ENCODE peak calls at places on chromosomes 2 and 18, in seven cellular contexts. R, D, M, L, O, Q and B are unnamed samples. For H3K36me3, the result is how much of the 10 kb centered on the place peaks cover.

GRCh38 chr2:157758586-157758985 is 117.5 kb downstream of the ACVR1 start:
- DNase-seq in R (no peak), D (no peak), M (no peak), L (no peak), O (no peak), Q (no peak), B (no peak)

GRCh38 chr2:224284134-224284946 is 117.6 kb downstream of the FAM124B start:
- DNase-seq in R (no peak), D (no peak), M (peak), L (no peak), O (no peak), Q (peak), B (no peak)

GRCh38 chr2:132547089-132547687 is 122.8 kb downstream of the LYPD1 start:
- DNase-seq in R (peak), D (peak), M (peak), L (peak), O (peak), Q (peak), B (peak)

GRCh38 chr18:21672868-21673267 is 31.7 kb downstream of the ABHD3 start:
- DNase-seq in R (peak), D (no peak), M (no peak), L (peak), O (no peak), Q (no peak), B (no peak)

GRCh38 chr2:207772081-207772843 is 2.6 kb upstream of the FZD5 start:
- DNase-seq in R (peak), D (peak), M (no peak), L (no peak), O (no peak), Q (no peak), B (no peak)

GRCh38 chr2:132943829-132944228 is 273.8 kb upstream of the LYPD1 start:
- DNase-seq in R (no peak), D (no peak), M (no peak), L (no peak), O (no peak), Q (no peak), B (no peak)

GRCh38 chr2:160970052-160970846 is 190.0 kb upstream of the TANK start:
- DNase-seq in R (peak), D (peak), M (peak), L (peak), O (no peak), Q (peak), B (no peak)

GRCh38 chr2:147937744-147938349 is 82.7 kb downstream of the ORC4 start:
- DNase-seq in R (no peak), D (no peak), M (peak), L (no peak), O (no peak), Q (peak), B (no peak)

GRCh38 chr18:48806551-48807261 is 144.1 kb downstream of the SMAD7 start:
- DNase-seq in R (no peak), D (no peak), M (no peak), L (no peak), O (peak), Q (peak), B (peak)

GRCh38 chr2:100017633-100018032 is 124.8 kb downstream of the AFF3 start:
- DNase-seq in R (no peak), D (no peak), M (no peak), L (no peak), O (no peak), Q (no peak), B (no peak)

GRCh38 chr2:235712176-235712575 is 218.3 kb downstream of the AGAP1 start:
- DNase-seq in R (no peak), D (no peak), M (no peak), L (no peak), O (no peak), Q (no peak), B (no peak)

GRCh38 chr2:104890092-104890393 is 36.1 kb downstream of the POU3F3 start:
- DNase-seq in R (no peak), D (no peak), M (no peak), L (no peak), O (no peak), Q (no peak), B (no peak)

GRCh38 chr18:59070181-59070912 is 69.3 kb upstream of the SEC11C start:
- DNase-seq in R (peak), D (peak), M (peak), L (peak), O (peak), Q (peak), B (peak)

GRCh38 chr2:71671203-71671602 is 217.8 kb downstream of the DYSF start:
- DNase-seq in R (no peak), D (peak), M (no peak), L (no peak), O (no peak), Q (no peak), B (no peak)

GRCh38 chr2:169082995-169083394 is 13.6 kb downstream of the DHRS9 start:
- DNase-seq in R (no peak), D (no peak), M (no peak), L (no peak), O (no peak), Q (no peak), B (no peak)

GRCh38 chr18:28594034-28594433 is 417.1 kb upstream of the CDH2 start:
- DNase-seq in R (no peak), D (no peak), M (no peak), L (no peak), O (no peak), Q (peak), B (no peak)

GRCh38 chr2:162037886-162038285 is 36.1 kb downstream of the DPP4 start:
- DNase-seq in R (no peak), D (no peak), M (no peak), L (no peak), O (no peak), Q (no peak), B (no peak)

GRCh38 chr2:142843731-142844130 is 33.7 kb upstream of the KYNU start:
- DNase-seq in R (no peak), D (no peak), M (peak), L (no peak), O (no peak), Q (no peak), B (no peak)

GRCh38 chr2:209579236-209579749 is 155.4 kb downstream of the MAP2 start:
- DNase-seq in R (no peak), D (peak), M (peak), L (no peak), O (no peak), Q (no peak), B (no peak)

GRCh38 chr2:74690571-74690970 is 36.5 kb downstream of the SEMA4F start:
- DNase-seq in R (no peak), D (peak), M (peak), L (peak), O (no peak), Q (peak), B (no peak)

GRCh38 chr2:233346374-233346773 is 7.9 kb upstream of the DGKD start:
- DNase-seq in R (no peak), D (no peak), M (no peak), L (no peak), O (peak), Q (no peak), B (no peak)

GRCh38 chr2:206354129-206354528 is 79.7 kb downstream of the ZDBF2 start:
- DNase-seq in R (no peak), D (no peak), M (no peak), L (no peak), O (no peak), Q (no peak), B (no peak)

GRCh38 chr2:33477473-33478468 is 1.3 kb downstream of the RASGRP3 start:
- DNase-seq in R (peak), D (no peak), M (peak), L (peak), O (peak), Q (no peak), B (no peak)

GRCh38 chr2:156322681-156323211 is 9.8 kb downstream of the NR4A2 start:
- DNase-seq in R (no peak), D (peak), M (peak), L (no peak), O (no peak), Q (no peak), B (no peak)

GRCh38 chr2:96344011-96344410 is 8.4 kb downstream of the NCAPH start:
- DNase-seq in R (no peak), D (no peak), M (no peak), L (no peak), O (no peak), Q (no peak), B (no peak)

GRCh38 chr18:30135938-30136337 is 906.6 kb downstream of the DSC3 start:
- DNase-seq in R (no peak), D (no peak), M (no peak), L (no peak), O (no peak), Q (no peak), B (no peak)

GRCh38 chr18:48928787-48929186 is 22.0 kb downstream of the SMAD7 start:
- DNase-seq in R (no peak), D (peak), M (peak), L (peak), O (no peak), Q (peak), B (no peak)

GRCh38 chr2:222745836-222746559 is 74.5 kb downstream of the MOGAT1 start:
- DNase-seq in R (no peak), D (no peak), M (no peak), L (no peak), O (no peak), Q (no peak), B (no peak)

GRCh38 chr2:134416637-134417036 is 162.8 kb downstream of the MGAT5 start:
- DNase-seq in R (no peak), D (no peak), M (no peak), L (no peak), O (no peak), Q (no peak), B (no peak)

DNA sequence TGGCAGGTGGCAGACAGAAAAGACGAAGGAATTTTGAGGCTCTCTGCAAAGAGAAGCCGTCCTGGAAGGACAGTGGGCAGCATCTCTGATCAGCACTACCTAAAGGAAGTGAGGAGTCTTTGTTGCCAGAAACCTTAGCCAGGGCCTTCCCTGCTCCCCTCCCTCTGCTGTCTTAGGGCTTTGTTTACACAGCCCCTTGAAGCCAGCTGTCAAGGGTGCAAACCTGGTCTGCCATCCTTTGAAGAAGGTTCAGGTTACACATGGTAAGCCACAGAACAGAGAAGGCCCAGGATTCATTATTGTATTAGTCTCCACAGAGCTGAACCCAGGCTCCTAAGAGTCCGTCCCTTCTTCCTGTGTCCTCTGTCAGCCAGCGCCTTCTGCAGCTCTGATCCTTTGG is 356.7 kb downstream of the TGIF1 start:
- DNase-seq in R (no peak), D (no peak), M (no peak), L (no peak), O (no peak), Q (no peak), B (no peak)
- H3K36me3 ChIP-seq in R (under half), D (under half), M (under half), L (under half), O (under half), Q (under half), B (under half)

DNA sequence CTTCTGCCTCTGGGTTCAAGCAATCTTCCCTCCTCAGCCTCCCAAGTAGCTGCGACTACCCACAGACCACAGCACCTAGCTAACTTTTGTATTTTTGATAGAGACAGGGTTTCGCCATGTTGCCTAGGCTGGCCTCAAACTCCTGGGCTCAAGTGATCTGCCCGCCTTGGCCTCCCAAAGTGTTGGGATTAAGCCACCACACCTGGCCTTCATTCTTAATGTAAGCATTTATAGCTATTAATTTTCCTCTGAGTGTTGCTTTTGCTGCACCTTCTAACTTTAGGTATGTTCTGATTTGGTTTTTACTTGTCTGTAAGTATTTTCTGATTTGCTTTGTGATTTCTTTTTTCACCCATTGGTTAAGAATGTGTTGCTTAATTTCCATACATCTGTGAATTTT is 29.7 kb downstream of the CHMP3 start:
- DNase-seq in R (no peak), D (no peak), M (no peak), L (no peak), O (no peak), Q (no peak), B (no peak)
- H3K36me3 ChIP-seq in R (under half), D (under half), M (under half), L (under half), O (under half), Q (under half), B (under half)

DNA sequence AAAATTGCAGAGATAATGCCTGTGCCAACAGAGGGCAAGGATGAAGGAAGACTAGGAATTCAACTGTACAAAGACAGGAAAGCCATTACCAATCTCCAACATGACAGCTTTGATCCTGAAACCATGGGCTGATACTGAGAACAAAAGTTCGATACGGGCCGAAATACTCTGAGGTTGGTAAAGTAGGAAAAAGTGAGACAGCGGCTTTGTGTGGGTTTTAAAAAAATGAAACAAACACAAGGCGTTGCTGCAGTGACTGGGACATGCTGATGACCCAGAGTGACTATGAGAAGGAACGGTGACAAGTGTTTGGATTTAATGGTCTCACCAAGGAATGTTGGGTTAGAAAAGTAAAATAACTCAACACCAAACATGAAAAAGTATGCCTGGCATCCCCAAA is 24.2 kb upstream of the SDC1 start:
- DNase-seq in R (no peak), D (no peak), M (no peak), L (no peak), O (no peak), Q (no peak), B (no peak)
- H3K36me3 ChIP-seq in R (under half), D (under half), M (under half), L (under half), O (under half), Q (half or more), B (half or more)

GRCh38 chr2:241239552-241240202 is 51.2 kb downstream of the ANO7 start:
- DNase-seq in R (no peak), D (no peak), M (no peak), L (no peak), O (no peak), Q (no peak), B (peak)
- H3K36me3 ChIP-seq in R (half or more), D (half or more), M (under half), L (half or more), O (half or more), Q (half or more), B (half or more)

GRCh38 chr2:66441651-66442365 is 6.9 kb downstream of the MEIS1 start:
- DNase-seq in R (no peak), D (peak), M (no peak), L (no peak), O (no peak), Q (no peak), B (no peak)

GRCh38 chr2:66440011-66440542 is 5.2 kb downstream of the MEIS1 start:
- DNase-seq in R (no peak), D (peak), M (peak), L (no peak), O (no peak), Q (no peak), B (no peak)

GRCh38 chr2:66439291-66440010 is 4.5 kb downstream of the MEIS1 start:
- DNase-seq in R (no peak), D (peak), M (peak), L (peak), O (no peak), Q (no peak), B (peak)

GRCh38 chr2:66438498-66439290 is 3.8 kb downstream of the MEIS1 start:
- DNase-seq in R (no peak), D (no peak), M (no peak), L (no peak), O (no peak), Q (no peak), B (no peak)

GRCh38 chr2:66440692-66441091 is 5.8 kb downstream of the MEIS1 start:
- DNase-seq in R (no peak), D (peak), M (peak), L (peak), O (no peak), Q (no peak), B (peak)
- H3K36me3 ChIP-seq in R (under half), D (under half), M (under half), L (under half), O (under half), Q (under half), B (under half)

GRCh38 chr2:128157644-128158043 is 66.6 kb downstream of the UGGT1 start:
- DNase-seq in R (no peak), D (no peak), M (no peak), L (no peak), O (no peak), Q (no peak), B (no peak)

GRCh38 chr2:128155970-128156369 is 65.0 kb downstream of the UGGT1 start:
- DNase-seq in R (no peak), D (no peak), M (no peak), L (no peak), O (no peak), Q (no peak), B (no peak)

GRCh38 chr2:128156812-128157211 is 65.8 kb downstream of the UGGT1 start:
- DNase-seq in R (no peak), D (no peak), M (no peak), L (no peak), O (no peak), Q (no peak), B (no peak)

GRCh38 chr2:128159437-128159836 is 68.4 kb downstream of the UGGT1 start:
- DNase-seq in R (no peak), D (no peak), M (no peak), L (peak), O (no peak), Q (no peak), B (no peak)

GRCh38 chr2:128158171-128158570 is 67.2 kb downstream of the UGGT1 start:
- DNase-seq in R (no peak), D (no peak), M (no peak), L (no peak), O (no peak), Q (no peak), B (no peak)
- H3K36me3 ChIP-seq in R (under half), D (under half), M (under half), L (under half), O (under half), Q (half or more), B (half or more)

GRCh38 chr2:8740136-8740535 is 58.3 kb downstream of the ID2 start:
- DNase-seq in R (no peak), D (no peak), M (no peak), L (no peak), O (no peak), Q (no peak), B (no peak)

GRCh38 chr2:8743261-8743660 is 61.4 kb downstream of the ID2 start:
- DNase-seq in R (no peak), D (no peak), M (no peak), L (no peak), O (no peak), Q (no peak), B (no peak)

GRCh38 chr2:8732601-8733000 is 50.7 kb downstream of the ID2 start:
- DNase-seq in R (no peak), D (no peak), M (no peak), L (no peak), O (no peak), Q (no peak), B (no peak)

DNA sequence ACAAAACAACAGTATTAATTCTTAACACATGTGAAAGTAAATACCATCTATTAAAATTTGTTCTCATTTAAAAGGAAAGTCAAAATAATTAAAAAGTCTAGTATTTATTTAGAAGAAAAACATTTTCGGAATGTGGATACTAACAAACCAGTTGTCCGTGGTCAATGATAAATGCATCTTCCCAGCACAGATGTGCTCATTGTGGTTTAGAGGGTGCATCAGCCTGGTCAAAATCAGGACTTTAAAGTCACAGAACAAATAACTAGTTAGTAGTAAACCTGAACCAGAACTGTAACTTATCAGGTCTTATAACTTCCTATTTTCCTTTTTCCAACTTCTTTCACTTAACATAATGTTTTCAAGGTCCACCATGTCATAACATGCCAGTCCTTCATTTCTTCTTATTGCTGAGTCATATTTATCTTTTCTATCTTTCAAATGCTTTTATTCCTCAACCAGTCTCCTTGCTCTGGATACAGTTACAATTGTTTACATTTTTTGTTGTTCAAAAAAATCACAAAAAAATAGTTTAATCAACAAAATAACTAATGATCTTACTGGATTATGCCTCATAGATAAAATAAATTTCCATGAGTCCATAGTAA is 55.8 kb downstream of the ID2 start:
- DNase-seq in R (no peak), D (no peak), M (no peak), L (no peak), O (no peak), Q (no peak), B (no peak)
- H3K36me3 ChIP-seq in R (under half), D (under half), M (under half), L (under half), O (under half), Q (under half), B (half or more)

DNA sequence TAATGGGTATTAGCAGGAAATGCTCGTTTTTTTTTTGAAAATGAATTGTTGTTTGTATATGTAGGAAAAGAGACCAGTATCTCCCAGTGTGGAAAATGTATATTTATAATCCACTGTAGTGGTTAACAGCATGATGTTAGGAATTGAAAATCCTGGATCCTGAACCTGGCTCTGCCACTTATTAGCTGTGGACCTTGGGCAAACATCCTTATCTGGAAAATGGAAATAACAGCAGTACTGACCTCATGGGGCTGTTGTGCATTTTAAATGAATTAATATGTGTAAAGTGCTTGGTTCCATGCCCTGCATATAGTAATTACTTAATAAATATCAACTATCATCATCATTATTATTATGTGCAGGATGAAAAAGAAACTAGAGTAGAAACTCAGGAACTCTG is 251.3 kb downstream of the CDCA7 start:
- DNase-seq in R (no peak), D (no peak), M (no peak), L (no peak), O (no peak), Q (no peak), B (no peak)
- H3K36me3 ChIP-seq in R (under half), D (under half), M (under half), L (under half), O (under half), Q (under half), B (under half)

GRCh38 chr2:201709747-201710146 is 11.3 kb upstream of the MPP4 start:
- DNase-seq in R (no peak), D (no peak), M (no peak), L (no peak), O (no peak), Q (no peak), B (no peak)
- H3K36me3 ChIP-seq in R (under half), D (under half), M (under half), L (under half), O (under half), Q (half or more), B (half or more)

GRCh38 chr2:196535080-196535479 is 104.4 kb upstream of the CCDC150 start:
- DNase-seq in R (no peak), D (no peak), M (no peak), L (no peak), O (no peak), Q (no peak), B (no peak)

GRCh38 chr2:196538646-196539045 is 100.9 kb upstream of the CCDC150 start:
- DNase-seq in R (no peak), D (no peak), M (no peak), L (peak), O (no peak), Q (no peak), B (no peak)

GRCh38 chr2:196538189-196538588 is 101.3 kb upstream of the CCDC150 start:
- DNase-seq in R (no peak), D (no peak), M (no peak), L (no peak), O (no peak), Q (no peak), B (no peak)

GRCh38 chr2:196535742-196536141 is 103.8 kb upstream of the CCDC150 start:
- DNase-seq in R (no peak), D (no peak), M (no peak), L (no peak), O (no peak), Q (no peak), B (no peak)

GRCh38 chr2:196537311-196537710 is 102.2 kb upstream of the CCDC150 start:
- DNase-seq in R (no peak), D (no peak), M (no peak), L (no peak), O (no peak), Q (no peak), B (no peak)
- H3K36me3 ChIP-seq in R (under half), D (under half), M (under half), L (under half), O (under half), Q (under half), B (under half)